ENCODE peak calls at places on chromosomes 13 and 19, in eight cellular contexts. F is thoracic aorta; A is fibroblast of lung; V is naive thymus-derived CD4-positive, alpha-beta T cell; K is tibial nerve; E is mucosa of descending colon; D is cardiac fibroblast; M is right cardiac atrium. U is an unnamed sample.

GRCh38 chr13:44323754-44324153 is 49.9 kb upstream of the SERP2 start:
- DNase-seq in F (no peak), A (no peak), V (no peak), K (no peak), E (no peak), D (no peak), M (no peak), U (no peak)

GRCh38 chr19:1690570-1691307 is 38.3 kb upstream of the TCF3 start:
- DNase-seq in F (no peak), A (no peak), V (peak), K (no peak), E (peak), D (no peak), M (no peak), U (peak)

GRCh38 chr19:4977299-4978174 is 8.6 kb downstream of the KDM4B start:
- DNase-seq in F (no peak), A (peak), V (no peak), K (no peak), E (no peak), D (peak), M (peak), U (no peak)

GRCh38 chr13:113996912-113997745 is 23.3 kb upstream of the C13orf46 start:
- DNase-seq in F (no peak), A (no peak), V (no peak), K (no peak), E (no peak), D (no peak), M (peak), U (no peak)

GRCh38 chr13:111120422-111120821 is 5.3 kb downstream of the ARHGEF7 start:
- DNase-seq in F (no peak), A (no peak), V (no peak), K (no peak), E (no peak), D (no peak), M (no peak), U (no peak)

GRCh38 chr13:51644649-51645048 is 60.4 kb downstream of the WDFY2 start:
- DNase-seq in F (no peak), A (peak), V (no peak), K (no peak), E (no peak), D (peak), M (no peak), U (no peak)

GRCh38 chr19:2273356-2274184 is 8.4 kb downstream of the PEAK3 start:
- DNase-seq in F (no peak), A (peak), V (peak), K (peak), E (peak), D (peak), M (peak), U (peak)

GRCh38 chr19:58460039-58460438 is 6.8 kb upstream of the ZNF324 start:
- DNase-seq in F (no peak), A (no peak), V (no peak), K (no peak), E (no peak), D (no peak), M (no peak), U (no peak)

GRCh38 chr19:52570005-52570861 is at the start of gene ZNF701:
- DNase-seq in F (peak), A (peak), V (peak), K (peak), E (peak), D (peak), M (peak), U (no peak)

GRCh38 chr13:40235160-40235796 is 431.2 kb downstream of the FOXO1 start:
- DNase-seq in F (no peak), A (peak), V (no peak), K (no peak), E (no peak), D (peak), M (no peak), U (no peak)

GRCh38 chr19:49167857-49168409 is 10.3 kb downstream of the TRPM4 start:
- DNase-seq in F (no peak), A (no peak), V (no peak), K (no peak), E (no peak), D (no peak), M (no peak), U (no peak)

GRCh38 chr19:39390759-39391592 is at the start of the genes MED29 and PAF1:
- DNase-seq in F (peak), A (peak), V (peak), K (peak), E (peak), D (peak), M (peak), U (peak)

GRCh38 chr13:59587971-59588716 is 575.6 kb downstream of the DIAPH3 start:
- DNase-seq in F (no peak), A (no peak), V (no peak), K (no peak), E (no peak), D (no peak), M (no peak), U (no peak)

GRCh38 chr19:29545866-29546582 is 20.2 kb downstream of the VSTM2B start:
- DNase-seq in F (no peak), A (no peak), V (no peak), K (no peak), E (no peak), D (no peak), M (no peak), U (no peak)

GRCh38 chr13:98466634-98467236 is 110.2 kb downstream of the STK24 start:
- DNase-seq in F (no peak), A (peak), V (no peak), K (no peak), E (peak), D (peak), M (no peak), U (no peak)

GRCh38 chr19:40320558-40320935 is 27.6 kb downstream of the C19orf47 start:
- DNase-seq in F (no peak), A (no peak), V (no peak), K (no peak), E (no peak), D (no peak), M (no peak), U (no peak)

GRCh38 chr13:111031531-111031961 is 83.6 kb upstream of the ARHGEF7 start:
- DNase-seq in F (no peak), A (peak), V (no peak), K (no peak), E (no peak), D (peak), M (no peak), U (peak)

GRCh38 chr19:53511933-53512374 is 26.0 kb upstream of the ZNF331 start:
- DNase-seq in F (no peak), A (peak), V (peak), K (peak), E (peak), D (peak), M (peak), U (no peak)

GRCh38 chr13:102707465-102707864 is 12.6 kb upstream of the METTL21C start:
- DNase-seq in F (no peak), A (peak), V (no peak), K (no peak), E (no peak), D (peak), M (no peak), U (no peak)

GRCh38 chr13:74026753-74027152 is 107.5 kb downstream of the KLF12 start:
- DNase-seq in F (no peak), A (no peak), V (peak), K (no peak), E (peak), D (peak), M (no peak), U (peak)

GRCh38 chr19:3880471-3881271 is at the start of gene ATCAY:
- DNase-seq in F (no peak), A (no peak), V (no peak), K (no peak), E (no peak), D (no peak), M (no peak), U (no peak)

GRCh38 chr19:524062-524674 is 7.4 kb upstream of the CDC34 start:
- DNase-seq in F (no peak), A (no peak), V (no peak), K (no peak), E (no peak), D (peak), M (no peak), U (no peak)

GRCh38 chr19:34962281-34962944 is 1.6 kb downstream of the ZNF792 start:
- DNase-seq in F (no peak), A (no peak), V (peak), K (no peak), E (peak), D (no peak), M (no peak), U (peak)

GRCh38 chr13:79306650-79307049 is 99.4 kb downstream of the RBM26 start:
- DNase-seq in F (no peak), A (no peak), V (no peak), K (no peak), E (no peak), D (no peak), M (no peak), U (no peak)

GRCh38 chr13:27979765-27980279 is 8.7 kb downstream of the URAD start:
- DNase-seq in F (no peak), A (no peak), V (no peak), K (no peak), E (peak), D (no peak), M (no peak), U (no peak)

GRCh38 chr13:31094331-31095015 is 67.2 kb downstream of the HSPH1 start:
- DNase-seq in F (no peak), A (no peak), V (no peak), K (no peak), E (no peak), D (no peak), M (no peak), U (no peak)

GRCh38 chr13:113853518-113854237 is 10.2 kb downstream of the GAS6 start:
- DNase-seq in F (no peak), A (peak), V (no peak), K (no peak), E (no peak), D (no peak), M (no peak), U (no peak)

GRCh38 chr13:105090244-105090643 is 1445.2 kb downstream of the EFNB2 start:
- DNase-seq in F (no peak), A (no peak), V (no peak), K (no peak), E (no peak), D (peak), M (no peak), U (no peak)

GRCh38 chr13:83753912-83754624 is 128.2 kb downstream of the SLITRK1 start:
- DNase-seq in F (no peak), A (peak), V (no peak), K (no peak), E (no peak), D (no peak), M (no peak), U (no peak)

GRCh38 chr19:30710721-30711120 is 338.5 kb downstream of the ZNF536 start:
- DNase-seq in F (no peak), A (no peak), V (no peak), K (no peak), E (no peak), D (no peak), M (no peak), U (no peak)
- H3K4me3 ChIP-seq in F (no peak), A (no peak), V (no peak), K (no peak), E (no peak), D (no peak), M (no peak), U (no peak)

DNA sequence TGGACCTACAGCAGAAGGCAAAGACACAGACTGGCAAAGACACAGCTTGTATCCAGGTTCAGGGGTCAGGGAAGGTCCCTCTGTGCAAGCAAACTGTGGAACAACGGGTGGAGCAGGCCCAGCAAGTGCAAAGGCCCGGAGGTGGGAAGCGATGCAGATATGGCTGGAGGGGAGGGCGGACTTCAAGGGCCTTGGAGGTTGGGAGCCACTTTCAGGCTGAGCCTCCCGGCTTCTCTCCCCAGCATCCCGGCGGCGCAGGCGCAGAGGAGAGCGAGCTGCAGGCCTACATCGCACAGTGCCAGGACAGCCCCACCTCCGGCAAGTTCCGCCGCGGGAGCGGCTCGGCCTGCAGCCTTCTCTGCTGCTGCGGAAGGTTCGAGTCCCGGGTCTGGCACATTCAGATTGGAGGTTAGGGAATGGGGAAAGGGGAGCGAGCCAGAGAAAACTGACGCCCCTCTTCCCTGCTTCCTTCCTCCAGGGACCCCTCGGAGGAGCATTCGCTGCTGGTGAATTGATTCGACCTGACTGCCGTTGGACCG is 2.2 kb upstream of the PNPLA6 start:
- DNase-seq in F (no peak), A (peak), V (no peak), K (peak), E (peak), D (peak), M (peak), U (no peak)
- H3K4me3 ChIP-seq in F (peak), A (peak), V (peak), K (peak), E (peak), D (peak), M (peak), U (peak)

DNA sequence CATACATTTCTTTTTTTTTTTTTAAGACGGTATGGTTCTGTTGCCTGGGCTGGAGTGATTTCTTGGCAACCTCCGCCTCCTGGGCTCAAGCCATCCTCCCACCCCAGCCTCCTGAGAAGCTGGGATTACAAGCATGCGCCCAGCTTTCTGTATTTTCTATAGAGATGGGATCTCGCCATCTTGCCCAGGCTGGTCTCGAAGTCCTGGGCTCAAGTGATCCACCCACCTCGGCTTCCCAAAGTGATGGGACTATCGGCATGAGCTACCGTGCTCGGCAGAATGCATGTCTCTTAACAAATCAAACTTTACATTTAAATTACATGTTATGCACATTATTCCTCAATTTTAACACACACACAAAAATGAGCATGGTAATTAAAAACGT is 1.2 kb downstream of the NDUFA13 start:
- DNase-seq in F (no peak), A (no peak), V (no peak), K (no peak), E (no peak), D (no peak), M (no peak), U (no peak)
- H3K4me3 ChIP-seq in F (peak), A (peak), V (no peak), K (peak), E (no peak), D (peak), M (peak), U (peak)

GRCh38 chr19:10767726-10768125 is 49.8 kb downstream of the DNM2 start:
- DNase-seq in F (no peak), A (no peak), V (no peak), K (no peak), E (no peak), D (no peak), M (no peak), U (no peak)

GRCh38 chr19:10766681-10767201 is 48.9 kb downstream of the DNM2 start:
- DNase-seq in F (no peak), A (peak), V (no peak), K (no peak), E (no peak), D (peak), M (peak), U (no peak)

GRCh38 chr19:10768369-10768768 is 50.5 kb downstream of the DNM2 start:
- DNase-seq in F (no peak), A (no peak), V (no peak), K (no peak), E (no peak), D (no peak), M (no peak), U (no peak)

GRCh38 chr19:10768936-10769335 is 51.1 kb downstream of the DNM2 start:
- DNase-seq in F (no peak), A (no peak), V (no peak), K (no peak), E (no peak), D (no peak), M (no peak), U (no peak)

DNA sequence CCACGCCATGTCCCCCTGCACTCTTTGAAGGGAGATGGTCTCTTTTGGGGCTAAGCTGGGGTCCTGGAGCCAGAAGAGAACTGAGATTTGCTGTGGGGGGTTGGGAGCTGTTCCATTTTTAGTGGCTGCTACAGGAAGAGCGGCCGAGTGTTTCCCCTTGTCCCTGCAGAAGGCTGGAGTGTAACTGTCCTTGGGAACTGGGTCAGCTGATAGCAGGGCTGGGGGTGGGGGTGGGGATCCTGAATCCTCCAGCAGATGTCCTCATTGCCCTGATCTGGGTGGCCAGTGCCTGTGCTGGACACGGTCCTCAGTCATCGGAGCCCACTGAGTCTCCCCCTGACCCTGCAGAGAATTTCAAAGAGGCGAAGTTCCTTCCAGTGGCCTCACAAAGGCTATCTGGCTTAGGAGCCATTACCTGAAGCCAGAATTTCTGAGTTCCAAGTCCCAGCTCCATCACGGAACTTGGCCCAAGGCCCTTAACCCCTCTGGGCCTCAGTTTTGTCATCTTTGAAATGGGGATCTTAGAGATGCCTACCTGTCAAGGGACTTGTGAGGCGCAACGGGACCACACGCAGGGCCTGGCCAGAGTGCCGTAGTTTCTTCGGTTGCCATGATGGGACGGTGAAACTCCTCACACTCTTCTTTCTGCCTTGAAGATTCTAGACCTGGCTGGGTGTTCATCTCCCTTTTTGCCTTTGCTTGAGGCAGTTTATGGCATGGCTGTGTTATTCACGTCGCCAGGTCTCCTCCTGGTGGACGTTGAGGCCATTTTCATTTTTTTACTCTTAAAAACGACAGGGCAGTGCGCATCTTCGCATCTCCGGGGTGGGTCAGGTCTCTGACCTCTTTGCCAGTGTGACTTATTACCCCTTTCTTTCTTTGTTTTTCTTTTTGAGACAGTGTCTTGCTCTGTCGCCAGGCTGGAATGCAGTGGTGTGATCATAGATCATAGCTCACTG is 51.9 kb downstream of the DNM2 start:
- DNase-seq in F (no peak), A (peak), V (peak), K (peak), E (no peak), D (peak), M (peak), U (no peak)
- H3K4me3 ChIP-seq in F (no peak), A (no peak), V (no peak), K (no peak), E (no peak), D (no peak), M (no peak), U (no peak)

DNA sequence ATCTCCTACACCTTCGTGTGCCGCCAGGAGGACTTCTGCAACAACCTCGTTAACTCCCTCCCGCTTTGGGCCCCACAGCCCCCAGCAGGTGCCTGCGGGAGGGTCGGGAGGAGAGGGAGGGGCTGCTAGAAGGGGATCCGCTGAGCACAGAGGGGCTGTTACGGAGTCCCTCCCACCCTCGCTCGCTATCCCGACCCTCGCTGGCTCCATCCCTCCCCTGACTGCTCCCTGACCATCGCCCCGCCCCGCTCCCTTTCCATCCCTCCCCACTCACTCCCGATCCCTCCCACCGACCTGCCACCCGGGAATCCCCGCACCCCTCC is 780 bp downstream of the CD177 start:
- DNase-seq in F (no peak), A (no peak), V (no peak), K (no peak), E (peak), D (no peak), M (no peak), U (no peak)
- H3K4me3 ChIP-seq in F (no peak), A (no peak), V (no peak), K (no peak), E (no peak), D (no peak), M (no peak), U (no peak)

GRCh38 chr13:56888455-56888854 is 252.3 kb upstream of the PRR20A start:
- DNase-seq in F (no peak), A (no peak), V (no peak), K (no peak), E (no peak), D (no peak), M (no peak), U (no peak)

GRCh38 chr13:56886398-56886797 is 254.3 kb upstream of the PRR20A start:
- DNase-seq in F (no peak), A (no peak), V (no peak), K (no peak), E (no peak), D (no peak), M (no peak), U (no peak)
- H3K4me3 ChIP-seq in F (no peak), A (no peak), V (no peak), K (no peak), E (no peak), D (no peak), M (no peak), U (no peak)

GRCh38 chr19:33723512-33723911 is 73.2 kb upstream of the KCTD15 start:
- DNase-seq in F (no peak), A (no peak), V (no peak), K (no peak), E (no peak), D (no peak), M (no peak), U (no peak)

GRCh38 chr19:33720155-33720493 is 76.5 kb upstream of the KCTD15 start:
- DNase-seq in F (no peak), A (no peak), V (no peak), K (no peak), E (no peak), D (no peak), M (no peak), U (no peak)

GRCh38 chr19:33720691-33721682 is 75.7 kb upstream of the KCTD15 start:
- DNase-seq in F (no peak), A (no peak), V (no peak), K (no peak), E (no peak), D (no peak), M (no peak), U (no peak)

GRCh38 chr19:33722456-33723239 is 74.0 kb upstream of the KCTD15 start:
- DNase-seq in F (no peak), A (no peak), V (no peak), K (no peak), E (no peak), D (no peak), M (no peak), U (no peak)

GRCh38 chr19:33721735-33722297 is 74.9 kb upstream of the KCTD15 start:
- DNase-seq in F (no peak), A (no peak), V (no peak), K (no peak), E (no peak), D (no peak), M (no peak), U (no peak)
- H3K4me3 ChIP-seq in F (no peak), A (no peak), V (no peak), K (no peak), E (no peak), D (no peak), M (no peak), U (no peak)

U was measured in Jurkat, Clone E6-1.